ENCODE peak calls at places on chromosomes 4 and X, in nine cellular contexts. Y is occipital lobe; Q is dermis blood vessel endothelial cell; Z is cerebellar nuclear complex; W is activated naive CD8-positive, alpha-beta T cell treated with anti-CD3 and anti-CD28 coated beads, Interleukin-2, amount 50 U/mL, for 24 hours; R is Caki2; N is globus pallidus; P is SIG-M5; V is epithelial cell of esophagus. L is an unnamed sample.

GRCh38 chrX:136577562-136577961 is 45.5 kb downstream of the VGLL1 start:
- DNase-seq in Y (peak), Q (peak), Z (no peak), W (peak), R (peak), N (peak), P (peak), V (peak), L (peak)

GRCh38 chr4:13184199-13184598 is 299.9 kb downstream of the RAB28 start:
- DNase-seq in Y (no peak), Q (no peak), Z (no peak), W (no peak), R (no peak), N (no peak), P (no peak), V (no peak), L (no peak)

GRCh38 chr4:89184407-89184806 is 73.1 kb downstream of the TIGD2 start:
- DNase-seq in Y (no peak), Q (no peak), Z (no peak), W (no peak), R (no peak), N (no peak), P (no peak), V (no peak), L (no peak)

GRCh38 chr4:150126880-150127236 is 48.6 kb downstream of the DCLK2 start:
- DNase-seq in Y (no peak), Q (peak), Z (no peak), W (no peak), R (no peak), N (no peak), P (no peak), V (peak), L (no peak)

GRCh38 chrX:16785247-16786138 is 773 bp upstream of the TXLNG start:
- DNase-seq in Y (no peak), Q (peak), Z (no peak), W (no peak), R (no peak), N (no peak), P (no peak), V (no peak), L (no peak)

GRCh38 chr4:99506781-99507180 is 4.0 kb upstream of the C4orf17 start:
- DNase-seq in Y (no peak), Q (peak), Z (no peak), W (no peak), R (no peak), N (no peak), P (no peak), V (peak), L (no peak)

GRCh38 chr4:6777636-6778281 is 4.8 kb upstream of the KIAA0232 start:
- DNase-seq in Y (no peak), Q (no peak), Z (no peak), W (no peak), R (no peak), N (no peak), P (no peak), V (no peak), L (no peak)

GRCh38 chr4:7719354-7720174 is 220.1 kb downstream of the AFAP1 start:
- DNase-seq in Y (peak), Q (peak), Z (peak), W (peak), R (peak), N (peak), P (no peak), V (peak), L (peak)

L was measured in putamen.